ENCODE peak calls at places on chromosomes 5 and 9, in five cellular contexts. Y, C, V, W and P are unnamed samples.

GRCh38 chr9:93683331-93684134 is 107.1 kb downstream of the PHF2 start:
- DNase-seq in W (no peak), Y (no peak), V (peak; percentile 41), C (peak; percentile 24), P (no peak)

GRCh38 chr5:134223406-134224251 is 2.2 kb downstream of the PPP2CA start:
- DNase-seq in V (no peak), W (peak; percentile 54), Y (no peak), C (no peak), P (peak; percentile 52)

GRCh38 chr5:160496784-160497183 is 75.1 kb downstream of the PTTG1 start:
- DNase-seq in V (no peak), Y (no peak), C (no peak), W (no peak), P (peak; percentile 29)

GRCh38 chr9:126650830-126651341 is 37.2 kb downstream of the LMX1B start:
- DNase-seq in Y (no peak), V (no peak), C (no peak), W (no peak), P (no peak)

GRCh38 chr5:170597876-170598275 is 94.1 kb downstream of the KCNIP1 start:
- DNase-seq in Y (no peak), V (no peak), C (no peak), W (peak; percentile 42), P (no peak)

GRCh38 chr5:39132792-39133191 is 58.6 kb upstream of the RICTOR start:
- DNase-seq in W (no peak), V (no peak), C (no peak), Y (no peak), P (no peak)

GRCh38 chr9:4955836-4956235 is 29.2 kb upstream of the JAK2 start:
- DNase-seq in Y (no peak), C (no peak), W (no peak), V (no peak), P (peak; percentile 28)

GRCh38 chr9:135468866-135469521 is 10.6 kb upstream of the PPP1R26 start:
- DNase-seq in V (no peak), Y (no peak), C (no peak), W (peak; percentile 62), P (peak; percentile 46)

GRCh38 chr9:96061293-96061987 is 185.9 kb downstream of the ERCC6L2 start:
- DNase-seq in Y (no peak), W (peak; percentile 79), V (peak; percentile 54), C (peak; percentile 55), P (peak; percentile 41)

GRCh38 chr9:6703898-6704639 is 53.7 kb upstream of the KDM4C start:
- DNase-seq in W (peak; percentile 80), Y (peak; percentile 81), C (peak; percentile 88), V (peak; percentile 94), P (peak; percentile 12)

GRCh38 chr5:114152656-114153360 is 209.1 kb upstream of the KCNN2 start:
- DNase-seq in V (no peak), W (no peak), Y (no peak), C (no peak), P (peak; percentile 53)

GRCh38 chr5:159341914-159342313 is 11.6 kb upstream of the IL12B start:
- DNase-seq in C (no peak), W (peak; percentile 77), Y (no peak), V (no peak), P (peak; percentile 71)

GRCh38 chr9:38362912-38363588 is 29.5 kb upstream of the ALDH1B1 start:
- DNase-seq in C (no peak), Y (peak; percentile 52), W (peak; percentile 74), V (no peak), P (peak; percentile 85)

GRCh38 chr5:81525690-81526089 is 131.8 kb upstream of the ACOT12 start:
- DNase-seq in C (no peak), V (no peak), W (peak; percentile 36), Y (no peak), P (peak; percentile 88)

GRCh38 chr9:100492952-100493351 is 20.0 kb downstream of the TMEFF1 start:
- DNase-seq in V (no peak), W (peak; percentile 40), Y (no peak), C (no peak), P (peak; percentile 22)

GRCh38 chr9:29230931-29231330 is 1657.7 kb upstream of the C9orf72 start:
- DNase-seq in V (no peak), C (no peak), W (peak; percentile 60), Y (no peak), P (no peak)

GRCh38 chr5:87231037-87231808 is 36.5 kb upstream of the RASA1 start:
- DNase-seq in C (no peak), Y (no peak), V (no peak), W (no peak), P (no peak)

GRCh38 chr5:16551628-16552027 is 65.2 kb downstream of the RETREG1 start:
- DNase-seq in Y (no peak), W (no peak), V (no peak), C (no peak), P (no peak)

GRCh38 chr5:19462019-19462418 is 526.0 kb downstream of the CDH18 start:
- DNase-seq in Y (no peak), W (no peak), C (no peak), V (no peak), P (no peak)

GRCh38 chr5:167919268-167919560 is 372.2 kb upstream of the WWC1 start:
- DNase-seq in W (no peak), C (no peak), Y (no peak), V (no peak), P (no peak)

GRCh38 chr9:95793924-95794828 is 81.3 kb upstream of the ERCC6L2 start:
- DNase-seq in V (no peak), W (peak; percentile 61), Y (no peak), C (no peak), P (peak; percentile 98)

GRCh38 chr5:24621809-24622208 is 23.0 kb downstream of the CDH10 start:
- DNase-seq in Y (no peak), W (peak; percentile 83), V (no peak), C (no peak), P (no peak)

GRCh38 chr5:176396330-176396729 is 7.8 kb downstream of the HIGD2A start:
- DNase-seq in V (no peak), C (no peak), W (peak; percentile 68), Y (no peak), P (peak; percentile 31)

DNA sequence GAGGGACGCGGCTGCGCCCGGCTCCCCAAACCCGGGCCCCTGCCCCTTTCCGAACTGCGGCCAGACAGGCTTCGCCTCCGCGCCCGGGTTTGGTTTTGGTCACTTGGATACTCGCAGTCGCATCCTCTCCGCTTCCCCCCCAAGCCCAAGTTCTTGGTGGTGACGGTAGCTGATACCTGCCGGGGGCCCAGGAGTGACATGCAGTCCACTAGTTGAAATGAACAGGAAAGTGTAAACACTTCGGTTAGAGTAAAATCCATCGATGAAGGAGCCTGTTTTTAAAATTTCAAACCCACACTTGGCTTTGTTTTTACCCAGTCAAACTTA is 701 bp downstream of the CNTLN start:
- DNase-seq in W (no peak), C (no peak), V (no peak), Y (no peak), P (no peak)
- H4K8ac ChIP-seq in W (peak overlapping the region; percentile 95), C (no peak overlapping the region), V (peak overlapping the region; percentile 98), Y (no peak overlapping the region), P (peak overlapping the region; percentile 78)

GRCh38 chr9:129139993-129140396 is 28.8 kb downstream of the PTPA start:
- DNase-seq in C (peak; percentile 96), W (peak; percentile 100), Y (peak; percentile 90), V (no peak), P (peak; percentile 100)
- H2BK15ac ChIP-seq in C (no peak overlapping the region), W (peak overlapping the region; percentile 98), Y (peak overlapping the region; percentile 60), V (peak overlapping the region; percentile 98), P (peak overlapping the region; percentile 93)

GRCh38 chr9:33139421-33140228 is 27.5 kb downstream of the B4GALT1 start:
- DNase-seq in C (no peak), Y (no peak), W (peak; percentile 88), V (no peak), P (peak; percentile 96)
- H3K14ac ChIP-seq in C (peak overlapping the region; percentile 32), Y (no peak overlapping the region), W (peak overlapping the region; percentile 49), V (no peak overlapping the region), P (peak overlapping the region; percentile 41)

GRCh38 chr9:113587471-113588031 is 124.0 kb downstream of the RGS3 start:
- DNase-seq in W (peak; percentile 49), V (peak; percentile 73), C (peak; percentile 76), Y (no peak), P (peak; percentile 38)
- H4K8ac ChIP-seq in W (no peak overlapping the region), V (no peak overlapping the region), C (no peak overlapping the region), Y (no peak overlapping the region), P (peak overlapping the region; percentile 24)

GRCh38 chr5:142508630-142509425 is 177.1 kb downstream of the FGF1 start:
- DNase-seq in Y (no peak), W (no peak), C (no peak), V (no peak), P (no peak)

GRCh38 chr5:142508027-142508426 is 177.9 kb downstream of the FGF1 start:
- DNase-seq in Y (no peak), V (no peak), C (no peak), W (no peak), P (no peak)

GRCh38 chr5:142506046-142506445 is 179.8 kb downstream of the FGF1 start:
- DNase-seq in C (no peak), Y (no peak), V (no peak), W (no peak), P (peak; percentile 57)

GRCh38 chr5:142506756-142507155 is 179.1 kb downstream of the FGF1 start:
- DNase-seq in V (no peak), Y (no peak), W (no peak), C (no peak), P (no peak)

GRCh38 chr5:142507528-142507927 is 178.4 kb downstream of the FGF1 start:
- DNase-seq in V (no peak), Y (no peak), C (no peak), W (no peak), P (no peak)
- H2BK15ac ChIP-seq in V (no peak overlapping the region), Y (no peak overlapping the region), C (no peak overlapping the region), W (no peak overlapping the region), P (no peak overlapping the region)

GRCh38 chr5:171913987-171914273 is 92.5 kb downstream of the FBXW11 start:
- DNase-seq in C (no peak), W (no peak), V (no peak), Y (no peak), P (peak; percentile 21)
- H3K14ac ChIP-seq in C (no peak overlapping the region), W (no peak overlapping the region), V (no peak overlapping the region), Y (no peak overlapping the region), P (peak overlapping the region; percentile 66)